ENCODE peak calls at places on chromosomes 1 and 21, in ten cellular contexts. One of them, this sample, is unnamed.

GRCh38 chr1:61049850-61050540 is 32.4 kb upstream of the NFIA start:
- DNase-seq in fibroblast of pulmonary artery: peak
- DNase-seq in pancreas: peak
- DNase-seq in dorsolateral prefrontal cortex: peak
- DNase-seq in cardiac muscle cell: peak
- DNase-seq in uterus: peak
- DNase-seq in AG10803: peak
- DNase-seq in K562: peak
- DNase-seq in OCI-LY7: peak
- DNase-seq in adrenal gland: peak
- DNase-seq in this sample: peak

GRCh38 chr21:44089001-44089911 is 17.9 kb upstream of the PWP2 start:
- DNase-seq in K562: no peak
- DNase-seq in uterus: no peak
- DNase-seq in AG10803: no peak
- DNase-seq in adrenal gland: peak
- DNase-seq in OCI-LY7: peak
- DNase-seq in cardiac muscle cell: no peak
- DNase-seq in fibroblast of pulmonary artery: no peak
- DNase-seq in dorsolateral prefrontal cortex: no peak
- DNase-seq in pancreas: no peak
- DNase-seq in this sample: no peak

GRCh38 chr1:203726417-203726867 is 38.5 kb upstream of the LAX1 start:
- DNase-seq in pancreas: no peak
- DNase-seq in K562: peak
- DNase-seq in adrenal gland: peak
- DNase-seq in uterus: no peak
- DNase-seq in AG10803: no peak
- DNase-seq in dorsolateral prefrontal cortex: no peak
- DNase-seq in fibroblast of pulmonary artery: peak
- DNase-seq in cardiac muscle cell: peak
- DNase-seq in OCI-LY7: no peak
- DNase-seq in this sample: no peak

GRCh38 chr1:44208216-44208615 is 5.1 kb upstream of the DMAP1 start:
- DNase-seq in fibroblast of pulmonary artery: no peak
- DNase-seq in adrenal gland: no peak
- DNase-seq in pancreas: no peak
- DNase-seq in uterus: no peak
- DNase-seq in K562: no peak
- DNase-seq in dorsolateral prefrontal cortex: no peak
- DNase-seq in cardiac muscle cell: no peak
- DNase-seq in OCI-LY7: no peak
- DNase-seq in AG10803: no peak
- DNase-seq in this sample: no peak

GRCh38 chr1:31614538-31615005 is 2.9 kb upstream of the HCRTR1 start:
- DNase-seq in OCI-LY7: no peak
- DNase-seq in pancreas: no peak
- DNase-seq in cardiac muscle cell: no peak
- DNase-seq in AG10803: no peak
- DNase-seq in dorsolateral prefrontal cortex: no peak
- DNase-seq in uterus: no peak
- DNase-seq in fibroblast of pulmonary artery: no peak
- DNase-seq in adrenal gland: no peak
- DNase-seq in K562: no peak
- DNase-seq in this sample: no peak

GRCh38 chr1:65538013-65538578 is 117.6 kb downstream of the LEPR start:
- DNase-seq in OCI-LY7: no peak
- DNase-seq in AG10803: no peak
- DNase-seq in K562: peak
- DNase-seq in adrenal gland: no peak
- DNase-seq in pancreas: no peak
- DNase-seq in cardiac muscle cell: no peak
- DNase-seq in uterus: no peak
- DNase-seq in fibroblast of pulmonary artery: no peak
- DNase-seq in dorsolateral prefrontal cortex: no peak
- DNase-seq in this sample: no peak

GRCh38 chr1:35577071-35577998 is 4.2 kb downstream of the TFAP2E start:
- DNase-seq in fibroblast of pulmonary artery: no peak
- DNase-seq in OCI-LY7: peak
- DNase-seq in AG10803: no peak
- DNase-seq in adrenal gland: no peak
- DNase-seq in pancreas: no peak
- DNase-seq in uterus: no peak
- DNase-seq in dorsolateral prefrontal cortex: no peak
- DNase-seq in cardiac muscle cell: peak
- DNase-seq in K562: no peak
- DNase-seq in this sample: no peak

GRCh38 chr1:89827330-89827729 is 6.5 kb downstream of the LRRC8D start:
- DNase-seq in dorsolateral prefrontal cortex: no peak
- DNase-seq in fibroblast of pulmonary artery: no peak
- DNase-seq in K562: no peak
- DNase-seq in cardiac muscle cell: no peak
- DNase-seq in OCI-LY7: no peak
- DNase-seq in adrenal gland: no peak
- DNase-seq in pancreas: no peak
- DNase-seq in uterus: no peak
- DNase-seq in AG10803: no peak
- DNase-seq in this sample: no peak

GRCh38 chr21:33067045-33067444 is 2.9 kb upstream of the OLIG1 start:
- DNase-seq in fibroblast of pulmonary artery: no peak
- DNase-seq in AG10803: no peak
- DNase-seq in pancreas: no peak
- DNase-seq in K562: no peak
- DNase-seq in dorsolateral prefrontal cortex: no peak
- DNase-seq in OCI-LY7: no peak
- DNase-seq in uterus: no peak
- DNase-seq in adrenal gland: no peak
- DNase-seq in cardiac muscle cell: no peak
- DNase-seq in this sample: no peak

GRCh38 chr1:9297831-9298230 is 5.1 kb downstream of the SPSB1 start:
- DNase-seq in cardiac muscle cell: no peak
- DNase-seq in fibroblast of pulmonary artery: no peak
- DNase-seq in dorsolateral prefrontal cortex: no peak
- DNase-seq in AG10803: no peak
- DNase-seq in uterus: no peak
- DNase-seq in adrenal gland: no peak
- DNase-seq in OCI-LY7: no peak
- DNase-seq in pancreas: no peak
- DNase-seq in K562: no peak
- DNase-seq in this sample: no peak

DNA sequence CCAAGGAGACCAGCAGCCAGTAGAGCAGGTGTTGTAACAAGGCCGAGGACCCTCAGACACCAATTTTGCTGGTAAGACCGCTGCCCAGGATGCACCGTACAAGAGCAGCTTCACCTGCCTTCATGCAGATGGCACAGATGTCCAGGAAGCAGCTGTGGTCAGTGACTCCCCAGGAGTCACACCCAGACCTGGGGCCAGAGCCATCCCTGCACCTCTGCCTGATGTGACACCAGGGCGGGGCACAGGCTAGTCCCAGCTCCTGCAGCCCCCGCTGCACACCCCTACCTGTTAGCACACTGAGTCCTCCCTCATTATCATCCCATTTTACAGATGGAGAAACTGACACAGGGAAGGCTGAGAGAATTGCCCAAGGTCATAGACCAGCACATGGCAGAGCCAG is 16.3 kb upstream of the KCNAB2 start:
- DNase-seq in pancreas: no peak
- DNase-seq in fibroblast of pulmonary artery: no peak
- DNase-seq in K562: no peak
- DNase-seq in adrenal gland: no peak
- DNase-seq in cardiac muscle cell: no peak
- DNase-seq in OCI-LY7: no peak
- DNase-seq in AG10803: no peak
- DNase-seq in uterus: no peak
- DNase-seq in dorsolateral prefrontal cortex: no peak
- DNase-seq in this sample: no peak
- H3K4me3 ChIP-seq in pancreas: no peak
- H3K4me3 ChIP-seq in fibroblast of pulmonary artery: no peak
- H3K4me3 ChIP-seq in K562: no peak
- H3K4me3 ChIP-seq in adrenal gland: no peak
- H3K4me3 ChIP-seq in cardiac muscle cell: no peak
- H3K4me3 ChIP-seq in OCI-LY7: no peak
- H3K4me3 ChIP-seq in AG10803: no peak
- H3K4me3 ChIP-seq in uterus: no peak
- H3K4me3 ChIP-seq in dorsolateral prefrontal cortex: no peak
- H3K4me3 ChIP-seq in this sample: no peak

DNA sequence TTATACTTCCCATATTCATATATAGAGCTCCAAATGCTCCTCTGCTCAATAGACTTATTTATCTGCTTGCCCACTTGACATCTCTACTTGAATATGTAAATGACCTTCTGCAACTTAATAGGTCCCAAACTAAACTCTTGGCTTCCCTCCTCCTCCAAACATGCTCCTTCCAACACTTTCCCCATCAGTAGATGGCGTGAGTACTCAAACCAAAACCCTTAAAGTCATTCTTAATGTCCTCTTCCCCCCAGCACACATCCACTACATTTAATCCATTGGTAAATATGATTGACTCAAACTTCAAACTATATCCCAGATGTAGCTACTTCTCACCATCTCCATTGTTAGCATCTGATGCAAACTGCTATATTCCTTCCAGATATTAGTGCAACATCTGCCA is 48.5 kb upstream of the PBX1 start:
- DNase-seq in K562: no peak
- DNase-seq in pancreas: no peak
- DNase-seq in uterus: no peak
- DNase-seq in dorsolateral prefrontal cortex: no peak
- DNase-seq in cardiac muscle cell: no peak
- DNase-seq in adrenal gland: no peak
- DNase-seq in OCI-LY7: no peak
- DNase-seq in fibroblast of pulmonary artery: peak
- DNase-seq in AG10803: peak
- DNase-seq in this sample: peak
- TF ChIP-seq CTCF in K562: no peak
- TF ChIP-seq CTCF in pancreas: no peak
- TF ChIP-seq CTCF in uterus: no peak
- TF ChIP-seq CTCF in dorsolateral prefrontal cortex: no peak
- TF ChIP-seq CTCF in cardiac muscle cell: peak
- TF ChIP-seq CTCF in adrenal gland: no peak
- TF ChIP-seq CTCF in OCI-LY7: no peak
- TF ChIP-seq CTCF in fibroblast of pulmonary artery: peak
- TF ChIP-seq CTCF in AG10803: peak
- TF ChIP-seq CTCF in this sample: peak

GRCh38 chr1:27661412-27662075 is 10.4 kb downstream of the IFI6 start:
- DNase-seq in adrenal gland: no peak
- DNase-seq in uterus: no peak
- DNase-seq in AG10803: no peak
- DNase-seq in fibroblast of pulmonary artery: no peak
- DNase-seq in cardiac muscle cell: no peak
- DNase-seq in pancreas: no peak
- DNase-seq in K562: no peak
- DNase-seq in dorsolateral prefrontal cortex: no peak
- DNase-seq in OCI-LY7: no peak
- DNase-seq in this sample: no peak

GRCh38 chr1:27658951-27659496 is 13.0 kb downstream of the IFI6 start:
- DNase-seq in fibroblast of pulmonary artery: peak
- DNase-seq in AG10803: peak
- DNase-seq in pancreas: no peak
- DNase-seq in OCI-LY7: peak
- DNase-seq in dorsolateral prefrontal cortex: no peak
- DNase-seq in adrenal gland: peak
- DNase-seq in cardiac muscle cell: no peak
- DNase-seq in K562: peak
- DNase-seq in uterus: no peak
- DNase-seq in this sample: peak

GRCh38 chr1:27659497-27660299 is 12.3 kb downstream of the IFI6 start:
- DNase-seq in cardiac muscle cell: peak
- DNase-seq in AG10803: peak
- DNase-seq in fibroblast of pulmonary artery: peak
- DNase-seq in dorsolateral prefrontal cortex: peak
- DNase-seq in uterus: peak
- DNase-seq in pancreas: peak
- DNase-seq in adrenal gland: peak
- DNase-seq in OCI-LY7: peak
- DNase-seq in K562: peak
- DNase-seq in this sample: peak

GRCh38 chr1:27663735-27664119 is 8.3 kb downstream of the IFI6 start:
- DNase-seq in uterus: no peak
- DNase-seq in cardiac muscle cell: no peak
- DNase-seq in OCI-LY7: no peak
- DNase-seq in fibroblast of pulmonary artery: no peak
- DNase-seq in adrenal gland: no peak
- DNase-seq in K562: no peak
- DNase-seq in pancreas: no peak
- DNase-seq in dorsolateral prefrontal cortex: no peak
- DNase-seq in AG10803: no peak
- DNase-seq in this sample: no peak

DNA sequence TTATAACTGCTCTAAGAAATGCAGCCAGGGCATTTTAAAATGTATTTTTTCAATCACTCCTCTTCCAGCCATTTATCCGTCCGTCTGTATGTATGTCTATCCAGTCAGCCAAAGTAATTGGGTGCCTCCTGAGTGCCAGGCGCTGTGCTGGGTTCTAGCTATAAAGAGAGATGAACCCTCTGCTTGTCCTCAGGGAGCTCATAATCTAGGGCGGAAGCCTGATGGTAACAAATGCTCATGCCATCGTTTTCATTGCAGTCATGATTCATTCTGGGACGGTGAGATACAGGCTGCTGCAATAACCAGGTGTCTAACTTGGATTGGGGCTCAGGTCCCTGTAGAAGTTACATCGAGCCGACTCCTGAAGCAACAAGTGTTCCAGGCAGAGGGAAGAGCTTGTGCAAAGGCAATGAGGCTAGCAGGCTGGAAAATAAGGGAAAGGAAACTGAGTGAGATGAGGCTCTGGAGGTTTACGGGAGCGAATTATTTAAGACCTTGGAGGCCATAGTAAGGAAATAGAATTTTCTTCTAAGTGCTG is 11.6 kb downstream of the IFI6 start:
- DNase-seq in adrenal gland: no peak
- DNase-seq in dorsolateral prefrontal cortex: no peak
- DNase-seq in AG10803: no peak
- DNase-seq in uterus: no peak
- DNase-seq in OCI-LY7: no peak
- DNase-seq in pancreas: no peak
- DNase-seq in K562: no peak
- DNase-seq in fibroblast of pulmonary artery: no peak
- DNase-seq in cardiac muscle cell: no peak
- DNase-seq in this sample: no peak
- H3K4me3 ChIP-seq in adrenal gland: no peak
- H3K4me3 ChIP-seq in dorsolateral prefrontal cortex: peak
- H3K4me3 ChIP-seq in AG10803: peak
- H3K4me3 ChIP-seq in uterus: peak
- H3K4me3 ChIP-seq in OCI-LY7: peak
- H3K4me3 ChIP-seq in pancreas: peak
- H3K4me3 ChIP-seq in K562: peak
- H3K4me3 ChIP-seq in fibroblast of pulmonary artery: peak
- H3K4me3 ChIP-seq in cardiac muscle cell: peak
- H3K4me3 ChIP-seq in this sample: peak

GRCh38 chr1:24970399-24970753 is 40.3 kb upstream of the RUNX3 start:
- DNase-seq in pancreas: no peak
- DNase-seq in dorsolateral prefrontal cortex: no peak
- DNase-seq in OCI-LY7: no peak
- DNase-seq in cardiac muscle cell: peak
- DNase-seq in AG10803: peak
- DNase-seq in fibroblast of pulmonary artery: peak
- DNase-seq in adrenal gland: no peak
- DNase-seq in uterus: no peak
- DNase-seq in K562: peak
- DNase-seq in this sample: peak
- TF ChIP-seq CTCF in pancreas: no peak
- TF ChIP-seq CTCF in dorsolateral prefrontal cortex: no peak
- TF ChIP-seq CTCF in OCI-LY7: no peak
- TF ChIP-seq CTCF in cardiac muscle cell: peak
- TF ChIP-seq CTCF in AG10803: peak
- TF ChIP-seq CTCF in fibroblast of pulmonary artery: peak
- TF ChIP-seq CTCF in adrenal gland: no peak
- TF ChIP-seq CTCF in uterus: no peak
- TF ChIP-seq CTCF in K562: no peak
- TF ChIP-seq CTCF in this sample: peak

GRCh38 chr1:192576190-192577144 is 894 bp downstream of the RGS1 start:
- DNase-seq in K562: no peak
- DNase-seq in uterus: no peak
- DNase-seq in OCI-LY7: no peak
- DNase-seq in fibroblast of pulmonary artery: no peak
- DNase-seq in pancreas: no peak
- DNase-seq in adrenal gland: no peak
- DNase-seq in cardiac muscle cell: no peak
- DNase-seq in AG10803: no peak
- DNase-seq in dorsolateral prefrontal cortex: no peak
- DNase-seq in this sample: no peak
- H3K4me3 ChIP-seq in K562: no peak
- H3K4me3 ChIP-seq in uterus: no peak
- H3K4me3 ChIP-seq in OCI-LY7: no peak
- H3K4me3 ChIP-seq in fibroblast of pulmonary artery: no peak
- H3K4me3 ChIP-seq in pancreas: no peak
- H3K4me3 ChIP-seq in adrenal gland: no peak
- H3K4me3 ChIP-seq in cardiac muscle cell: no peak
- H3K4me3 ChIP-seq in AG10803: no peak
- H3K4me3 ChIP-seq in dorsolateral prefrontal cortex: no peak
- H3K4me3 ChIP-seq in this sample: no peak

This sample was measured in astrocyte of the spinal cord.